ENCODE peak calls at places on chromosomes 7 and 10, in nine cellular contexts. U is stimulated activated CD4-positive, alpha-beta T cell treated with anti-CD3 and anti-CD28 coated beads, Interleukin-2, amount 100 ng/mL, for 48 hours; F is activated CD4-positive, alpha-beta T cell treated with anti-CD3 and anti-CD28 coated beads, Interleukin-2, amount 50 U/mL, for 1 hour; M is hypothalamus; T is WTC11; Y is BJ; P is tibial nerve; N is activated T-helper 1 cell treated with anti-CD3 and anti-CD28 coated beads, Interleukin-2, amount 50 U/mL, for 16 hours; J is Ammon's horn. C is an unnamed sample.

GRCh38 chr7:21128418-21128817 is 299.5 kb upstream of the SP4 start:
- DNase-seq in J (no peak), Y (no peak), U (no peak), P (no peak), M (no peak), N (no peak), F (no peak), T (no peak), C (no peak)

GRCh38 chr10:21002097-21002878 is 105.2 kb upstream of the NEBL start:
- DNase-seq in Y (no peak), M (no peak), U (no peak), J (no peak), F (no peak), P (no peak), N (no peak), T (no peak), C (no peak)

GRCh38 chr7:155884225-155885161 is 72.2 kb upstream of the SHH start:
- DNase-seq in M (no peak), P (no peak), U (no peak), F (no peak), T (no peak), J (no peak), N (no peak), Y (no peak), C (peak; percentile 22)

GRCh38 chr10:113060221-113061053 is 110.4 kb downstream of the TCF7L2 start:
- DNase-seq in T (no peak), U (no peak), P (peak; percentile 43), N (no peak), F (no peak), Y (no peak), M (peak; percentile 60), J (peak; percentile 64), C (no peak)

GRCh38 chr10:35641430-35642015 is 573 bp downstream of the FZD8 start:
- DNase-seq in P (no peak), F (no peak), M (no peak), U (no peak), J (no peak), N (no peak), T (peak; percentile 28), Y (no peak), C (no peak)

GRCh38 chr7:82131224-82131623 is 312.4 kb downstream of the CACNA2D1 start:
- DNase-seq in J (no peak), N (no peak), P (no peak), U (no peak), T (no peak), F (no peak), Y (no peak), M (no peak), C (no peak)

GRCh38 chr7:909358-910329 is 33.3 kb downstream of the GET4 start:
- DNase-seq in F (peak; percentile 28), J (peak; percentile 79), U (no peak), M (peak; percentile 18), P (peak; percentile 54), T (no peak), Y (no peak), N (no peak), C (no peak)

GRCh38 chr10:15068802-15069201 is 19.8 kb downstream of the ACBD7 start:
- DNase-seq in Y (no peak), N (no peak), M (no peak), T (no peak), U (no peak), P (no peak), J (no peak), F (no peak), C (no peak)

GRCh38 chr10:7409045-7409731 is 1.6 kb downstream of the SFMBT2 start:
- DNase-seq in F (peak; percentile 54), P (no peak), N (no peak), J (peak; percentile 69), U (peak; percentile 47), M (no peak), T (no peak), Y (no peak), C (no peak)

GRCh38 chr7:23700058-23700457 is 10.0 kb upstream of the STK31 start:
- DNase-seq in T (no peak), J (no peak), M (no peak), F (no peak), P (no peak), U (no peak), N (no peak), Y (no peak), C (no peak)

GRCh38 chr10:129993621-129994020 is 29.5 kb upstream of the EBF3 start:
- DNase-seq in M (no peak), F (no peak), U (no peak), J (no peak), T (no peak), Y (peak; percentile 45), P (no peak), N (no peak), C (peak; percentile 56)

GRCh38 chr7:124515431-124515830 is 250.2 kb downstream of the GPR37 start:
- DNase-seq in Y (no peak), N (no peak), U (no peak), P (no peak), M (no peak), T (no peak), F (no peak), J (peak; percentile 3), C (no peak)

GRCh38 chr10:79275431-79275851 is 71.8 kb upstream of the PPIF start:
- DNase-seq in M (no peak), F (no peak), U (no peak), N (no peak), J (peak; percentile 52), P (peak; percentile 41), Y (no peak), T (no peak), C (peak; percentile 82)

GRCh38 chr7:155303039-155303593 is 5.4 kb downstream of the INSIG1 start:
- DNase-seq in M (no peak), U (no peak), J (no peak), Y (no peak), F (no peak), N (no peak), T (no peak), P (no peak), C (no peak)

GRCh38 chr7:7529328-7529727 is 6.3 kb downstream of the COL28A1 start:
- DNase-seq in T (no peak), J (no peak), P (no peak), N (no peak), Y (no peak), M (no peak), F (no peak), U (no peak), C (no peak)

GRCh38 chr7:40099837-40100236 is 34.6 kb downstream of the MPLKIP start:
- DNase-seq in T (no peak), P (no peak), F (no peak), Y (no peak), U (no peak), J (no peak), M (no peak), N (no peak), C (no peak)

GRCh38 chr10:3119796-3120459 is 52.6 kb downstream of the PFKP start:
- DNase-seq in U (no peak), M (no peak), F (no peak), T (peak; percentile 34), J (no peak), P (no peak), N (no peak), Y (no peak), C (no peak)

GRCh38 chr10:43304687-43305333 is 37.9 kb upstream of the RASGEF1A start:
- DNase-seq in U (peak; percentile 57), J (peak; percentile 60), N (peak; percentile 44), Y (no peak), P (peak; percentile 65), M (peak; percentile 10), F (peak; percentile 60), T (peak; percentile 63), C (peak; percentile 91)

GRCh38 chr10:116771101-116771705 is 28.8 kb upstream of the HSPA12A start:
- DNase-seq in N (no peak), F (no peak), U (no peak), M (no peak), Y (peak; percentile 47), T (no peak), J (no peak), P (peak; percentile 56), C (no peak)